ENCODE peak calls at places on chromosomes 11 and 22, in seven cellular contexts. One of them, this sample, is unnamed.

GRCh38 chr11:115301029-115301428 is 203.2 kb downstream of the CADM1 start:
- DNase-seq in uterus: no peak
- DNase-seq in esophagus muscularis mucosa: no peak
- DNase-seq in heart left ventricle: no peak
- DNase-seq in erythroblast: no peak
- DNase-seq in suprapubic skin: no peak
- DNase-seq in tibial nerve: no peak
- DNase-seq in this sample: no peak

GRCh38 chr22:23901600-23901999 is 7.4 kb downstream of the MIF start:
- DNase-seq in tibial nerve: no peak
- DNase-seq in uterus: no peak
- DNase-seq in esophagus muscularis mucosa: no peak
- DNase-seq in suprapubic skin: no peak
- DNase-seq in heart left ventricle: no peak
- DNase-seq in erythroblast: no peak
- DNase-seq in this sample: no peak

GRCh38 chr22:49737101-49737551 is 90.5 kb downstream of the BRD1 start:
- DNase-seq in erythroblast: no peak
- DNase-seq in esophagus muscularis mucosa: peak
- DNase-seq in suprapubic skin: no peak
- DNase-seq in uterus: no peak
- DNase-seq in heart left ventricle: no peak
- DNase-seq in tibial nerve: no peak
- DNase-seq in this sample: no peak

GRCh38 chr22:25650834-25651233 is 86.4 kb downstream of the GRK3 start:
- DNase-seq in suprapubic skin: no peak
- DNase-seq in tibial nerve: no peak
- DNase-seq in heart left ventricle: no peak
- DNase-seq in uterus: no peak
- DNase-seq in esophagus muscularis mucosa: no peak
- DNase-seq in erythroblast: no peak
- DNase-seq in this sample: no peak

GRCh38 chr22:29300467-29300806 is 6.0 kb upstream of the GAS2L1 start:
- DNase-seq in erythroblast: no peak
- DNase-seq in tibial nerve: no peak
- DNase-seq in heart left ventricle: no peak
- DNase-seq in suprapubic skin: no peak
- DNase-seq in uterus: no peak
- DNase-seq in esophagus muscularis mucosa: no peak
- DNase-seq in this sample: no peak

GRCh38 chr11:19988598-19988997 is 171.7 kb downstream of the DBX1 start:
- DNase-seq in tibial nerve: no peak
- DNase-seq in uterus: peak
- DNase-seq in suprapubic skin: no peak
- DNase-seq in esophagus muscularis mucosa: no peak
- DNase-seq in heart left ventricle: peak
- DNase-seq in erythroblast: no peak
- DNase-seq in this sample: peak

GRCh38 chr11:73218830-73219215 is 742 bp downstream of the P2RY2 start:
- DNase-seq in heart left ventricle: no peak
- DNase-seq in uterus: no peak
- DNase-seq in tibial nerve: no peak
- DNase-seq in esophagus muscularis mucosa: no peak
- DNase-seq in suprapubic skin: no peak
- DNase-seq in erythroblast: no peak
- DNase-seq in this sample: no peak

GRCh38 chr11:109956124-109956793 is 136.9 kb upstream of the ZC3H12C start:
- DNase-seq in erythroblast: no peak
- DNase-seq in esophagus muscularis mucosa: no peak
- DNase-seq in heart left ventricle: no peak
- DNase-seq in tibial nerve: no peak
- DNase-seq in uterus: no peak
- DNase-seq in suprapubic skin: no peak
- DNase-seq in this sample: no peak

GRCh38 chr11:126637800-126638175 is 282.3 kb downstream of the ST3GAL4 start:
- DNase-seq in esophagus muscularis mucosa: no peak
- DNase-seq in tibial nerve: no peak
- DNase-seq in erythroblast: no peak
- DNase-seq in suprapubic skin: no peak
- DNase-seq in uterus: no peak
- DNase-seq in heart left ventricle: no peak
- DNase-seq in this sample: no peak

GRCh38 chr22:19848298-19849224 is 6.1 kb downstream of the GNB1L start:
- DNase-seq in suprapubic skin: no peak
- DNase-seq in heart left ventricle: no peak
- DNase-seq in tibial nerve: no peak
- DNase-seq in uterus: no peak
- DNase-seq in erythroblast: no peak
- DNase-seq in esophagus muscularis mucosa: peak
- DNase-seq in this sample: peak

GRCh38 chr22:23218867-23219251 is 38.5 kb downstream of the BCR start:
- DNase-seq in suprapubic skin: no peak
- DNase-seq in uterus: no peak
- DNase-seq in esophagus muscularis mucosa: no peak
- DNase-seq in tibial nerve: no peak
- DNase-seq in erythroblast: no peak
- DNase-seq in heart left ventricle: no peak
- DNase-seq in this sample: no peak

GRCh38 chr11:25441432-25441831 is 890.5 kb upstream of the ANO3 start:
- DNase-seq in esophagus muscularis mucosa: no peak
- DNase-seq in erythroblast: no peak
- DNase-seq in uterus: no peak
- DNase-seq in heart left ventricle: no peak
- DNase-seq in suprapubic skin: no peak
- DNase-seq in tibial nerve: no peak
- DNase-seq in this sample: no peak

GRCh38 chr22:38180841-38181452 is 683 bp downstream of the PLA2G6 start:
- DNase-seq in esophagus muscularis mucosa: no peak
- DNase-seq in suprapubic skin: no peak
- DNase-seq in heart left ventricle: peak
- DNase-seq in erythroblast: peak
- DNase-seq in uterus: no peak
- DNase-seq in tibial nerve: no peak
- DNase-seq in this sample: no peak

GRCh38 chr22:39232806-39233735 is 11.7 kb downstream of the PDGFB start:
- DNase-seq in heart left ventricle: no peak
- DNase-seq in erythroblast: no peak
- DNase-seq in suprapubic skin: no peak
- DNase-seq in uterus: no peak
- DNase-seq in tibial nerve: no peak
- DNase-seq in esophagus muscularis mucosa: no peak
- DNase-seq in this sample: no peak

GRCh38 chr22:45233386-45233785 is 7.3 kb downstream of the KIAA0930 start:
- DNase-seq in uterus: no peak
- DNase-seq in erythroblast: no peak
- DNase-seq in suprapubic skin: no peak
- DNase-seq in heart left ventricle: no peak
- DNase-seq in tibial nerve: no peak
- DNase-seq in esophagus muscularis mucosa: no peak
- DNase-seq in this sample: no peak

GRCh38 chr11:19316434-19316833 is 75.7 kb upstream of the E2F8 start:
- DNase-seq in tibial nerve: peak
- DNase-seq in suprapubic skin: no peak
- DNase-seq in heart left ventricle: peak
- DNase-seq in uterus: no peak
- DNase-seq in esophagus muscularis mucosa: peak
- DNase-seq in erythroblast: no peak
- DNase-seq in this sample: no peak

GRCh38 chr11:126474888-126475626 is 119.6 kb downstream of the ST3GAL4 start:
- DNase-seq in suprapubic skin: no peak
- DNase-seq in erythroblast: no peak
- DNase-seq in tibial nerve: no peak
- DNase-seq in esophagus muscularis mucosa: no peak
- DNase-seq in heart left ventricle: no peak
- DNase-seq in uterus: no peak
- DNase-seq in this sample: no peak

GRCh38 chr11:10327254-10327653 is 22.4 kb downstream of the ADM start:
- DNase-seq in esophagus muscularis mucosa: no peak
- DNase-seq in uterus: no peak
- DNase-seq in erythroblast: peak
- DNase-seq in heart left ventricle: no peak
- DNase-seq in tibial nerve: no peak
- DNase-seq in suprapubic skin: no peak
- DNase-seq in this sample: no peak

GRCh38 chr11:100961633-100962032 is 168.0 kb downstream of the PGR start:
- DNase-seq in heart left ventricle: no peak
- DNase-seq in tibial nerve: no peak
- DNase-seq in suprapubic skin: no peak
- DNase-seq in erythroblast: no peak
- DNase-seq in esophagus muscularis mucosa: no peak
- DNase-seq in uterus: no peak
- DNase-seq in this sample: no peak

GRCh38 chr11:6608011-6608410 is 4.0 kb downstream of the TAF10 start:
- DNase-seq in esophagus muscularis mucosa: no peak
- DNase-seq in tibial nerve: no peak
- DNase-seq in heart left ventricle: no peak
- DNase-seq in erythroblast: no peak
- DNase-seq in uterus: peak
- DNase-seq in suprapubic skin: no peak
- DNase-seq in this sample: no peak
- TF ChIP-seq POLR2A in esophagus muscularis mucosa: no peak
- TF ChIP-seq POLR2A in tibial nerve: no peak
- TF ChIP-seq POLR2A in heart left ventricle: no peak
- TF ChIP-seq POLR2A in erythroblast: peak
- TF ChIP-seq POLR2A in uterus: no peak
- TF ChIP-seq POLR2A in suprapubic skin: no peak
- TF ChIP-seq POLR2A in this sample: no peak

DNA sequence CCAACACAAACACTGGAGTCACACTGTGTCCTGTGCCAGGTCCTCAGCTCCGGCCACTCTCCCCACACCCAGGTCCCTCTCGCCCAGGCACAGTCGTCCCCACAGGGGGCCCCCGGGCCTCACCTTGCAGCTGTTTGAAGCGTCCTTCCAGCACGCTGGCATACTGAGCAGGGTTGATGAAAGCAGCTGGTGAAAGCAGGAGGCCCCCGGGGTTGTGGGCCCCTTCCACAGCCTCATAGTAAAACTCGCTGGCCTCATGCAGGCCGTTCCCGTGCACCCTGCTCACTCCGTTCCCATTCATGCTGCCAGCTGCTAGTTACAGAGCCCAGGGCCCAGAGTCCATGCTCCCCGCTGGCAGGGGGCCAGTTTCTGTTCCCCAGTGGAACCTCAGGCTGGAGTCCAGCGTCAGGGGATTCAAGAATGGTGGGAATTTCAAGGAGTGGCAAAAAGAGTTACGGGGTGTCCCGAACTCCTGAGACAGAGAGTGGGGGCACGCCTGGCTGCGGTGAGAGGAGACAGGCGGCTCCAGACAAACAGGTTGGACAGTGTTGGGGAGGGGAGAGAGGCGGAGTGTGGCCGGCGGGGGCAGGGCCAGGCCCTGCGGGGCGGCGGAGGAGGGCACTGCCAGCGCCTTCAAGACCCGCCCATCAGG is 10.6 kb downstream of the SPTBN2 start:
- DNase-seq in erythroblast: no peak
- DNase-seq in heart left ventricle: no peak
- DNase-seq in uterus: no peak
- DNase-seq in tibial nerve: no peak
- DNase-seq in esophagus muscularis mucosa: no peak
- DNase-seq in suprapubic skin: no peak
- DNase-seq in this sample: no peak
- TF ChIP-seq POLR2A in erythroblast: no peak
- TF ChIP-seq POLR2A in heart left ventricle: no peak
- TF ChIP-seq POLR2A in uterus: no peak
- TF ChIP-seq POLR2A in tibial nerve: no peak
- TF ChIP-seq POLR2A in esophagus muscularis mucosa: no peak
- TF ChIP-seq POLR2A in suprapubic skin: no peak
- TF ChIP-seq POLR2A in this sample: no peak

DNA sequence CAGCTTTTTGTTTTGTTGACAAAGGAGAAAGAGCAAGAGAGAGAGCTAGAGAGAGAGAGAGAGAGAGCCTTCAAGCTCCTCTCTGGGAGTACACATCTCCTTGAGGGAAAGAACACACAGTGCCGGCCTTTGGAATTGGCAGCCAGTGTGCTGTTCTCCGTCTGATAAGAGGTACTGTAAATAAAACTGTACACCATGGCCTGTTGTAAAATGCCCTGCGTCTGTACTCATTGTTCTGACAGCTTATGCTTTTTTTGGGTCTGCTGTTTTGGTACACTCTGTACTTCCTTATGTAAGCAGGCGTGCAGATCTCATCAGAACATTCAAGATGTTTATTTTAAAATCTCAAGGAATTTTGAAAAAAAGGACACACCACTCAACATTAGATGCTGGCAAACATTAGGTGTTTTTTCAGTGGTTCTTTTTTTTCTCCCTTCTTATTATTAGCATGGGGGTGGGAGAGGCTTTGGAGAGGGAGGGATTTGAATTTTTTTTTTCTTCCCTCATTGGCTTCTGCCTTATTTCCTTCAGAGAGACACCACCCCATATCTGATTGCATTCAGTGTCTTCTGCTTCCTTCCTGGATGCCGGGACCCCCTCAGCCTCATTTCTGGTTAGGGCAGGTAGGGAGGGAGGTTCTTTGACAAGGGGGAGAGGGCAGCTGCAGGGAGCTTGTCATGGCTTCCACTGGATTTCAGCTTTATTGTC is 116.8 kb upstream of the NNMT start:
- DNase-seq in heart left ventricle: peak
- DNase-seq in uterus: peak
- DNase-seq in esophagus muscularis mucosa: peak
- DNase-seq in tibial nerve: peak
- DNase-seq in erythroblast: peak
- DNase-seq in suprapubic skin: no peak
- DNase-seq in this sample: no peak
- TF ChIP-seq POLR2A in heart left ventricle: peak
- TF ChIP-seq POLR2A in uterus: peak
- TF ChIP-seq POLR2A in esophagus muscularis mucosa: peak
- TF ChIP-seq POLR2A in tibial nerve: peak
- TF ChIP-seq POLR2A in erythroblast: peak
- TF ChIP-seq POLR2A in suprapubic skin: no peak
- TF ChIP-seq POLR2A in this sample: no peak

DNA sequence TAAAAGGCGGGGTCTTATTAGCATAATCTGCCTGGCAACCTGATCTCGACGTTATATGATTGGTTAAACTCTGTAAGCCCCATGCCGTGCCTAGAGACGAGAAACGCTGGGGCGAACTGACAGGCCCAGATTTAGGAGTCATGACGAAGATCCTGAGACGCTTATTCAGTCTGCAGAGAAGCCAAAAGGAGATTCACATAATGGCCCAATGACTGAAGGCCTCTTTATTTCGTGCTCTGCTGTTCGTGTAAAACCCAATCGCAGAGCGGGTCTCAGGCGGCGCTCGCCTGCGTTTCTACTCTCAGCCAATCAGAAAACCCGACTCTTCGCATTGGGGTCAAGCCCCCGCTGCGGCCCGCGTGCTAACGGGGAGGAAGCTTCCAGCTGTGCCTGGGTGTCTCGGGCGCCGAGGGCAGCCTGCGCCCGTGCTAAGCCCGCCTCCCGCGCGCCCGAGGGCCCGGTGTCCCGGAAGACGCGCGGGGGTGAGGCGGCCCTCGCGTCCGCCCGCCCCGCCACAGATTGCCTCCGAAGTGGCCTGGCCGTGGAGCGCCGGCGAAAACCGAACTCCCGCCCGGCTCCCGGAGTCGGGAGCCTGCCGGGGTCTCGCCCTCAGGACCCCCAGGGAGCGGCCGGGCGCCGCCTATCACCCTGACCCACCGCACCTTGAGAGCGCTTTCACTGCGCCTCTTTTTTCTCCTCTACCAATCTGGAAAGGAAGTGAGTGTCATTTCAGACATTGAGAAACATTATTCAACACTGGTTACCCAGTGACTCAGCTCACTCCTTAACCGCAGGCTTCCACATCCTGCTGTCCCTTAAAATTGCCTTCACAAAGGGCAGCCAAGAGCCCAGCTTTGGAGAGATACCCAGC is 446 bp upstream of the PRDM10 start:
- DNase-seq in erythroblast: peak
- DNase-seq in heart left ventricle: peak
- DNase-seq in tibial nerve: peak
- DNase-seq in suprapubic skin: peak
- DNase-seq in esophagus muscularis mucosa: peak
- DNase-seq in uterus: peak
- DNase-seq in this sample: peak
- TF ChIP-seq POLR2A in erythroblast: peak
- TF ChIP-seq POLR2A in heart left ventricle: peak
- TF ChIP-seq POLR2A in tibial nerve: peak
- TF ChIP-seq POLR2A in suprapubic skin: peak
- TF ChIP-seq POLR2A in esophagus muscularis mucosa: peak
- TF ChIP-seq POLR2A in uterus: peak
- TF ChIP-seq POLR2A in this sample: peak